ENCODE peak calls at places on chromosome 18, in seven cellular contexts. H, B, N, S, Q, K and I are unnamed samples.

GRCh38 chr18:41642756-41643155 is 312.3 kb upstream of the PIK3C3 start:
- DNase-seq in H (no peak), B (no peak), N (peak), S (no peak), Q (no peak), K (no peak), I (no peak)

GRCh38 chr18:33833847-33834246 is 255.8 kb downstream of the ASXL3 start:
- DNase-seq in H (no peak), B (no peak), N (no peak), S (no peak), Q (no peak), K (no peak), I (peak)

GRCh38 chr18:57352271-57352701 is at the start of gene ST8SIA3:
- DNase-seq in H (peak), B (no peak), N (no peak), S (no peak), Q (peak), K (no peak), I (no peak)

GRCh38 chr18:8780227-8780626 is 74.9 kb downstream of the MTCL1 start:
- DNase-seq in H (no peak), B (no peak), N (no peak), S (no peak), Q (no peak), K (no peak), I (no peak)

GRCh38 chr18:6850396-6850795 is 120.9 kb downstream of the ARHGAP28 start:
- DNase-seq in H (no peak), B (no peak), N (no peak), S (no peak), Q (no peak), K (no peak), I (no peak)

GRCh38 chr18:32439802-32440201 is 30.9 kb downstream of the GAREM1 start:
- DNase-seq in H (no peak), B (no peak), N (no peak), S (no peak), Q (peak), K (no peak), I (no peak)

GRCh38 chr18:8424481-8424880 is 184.8 kb upstream of the RAB12 start:
- DNase-seq in H (no peak), B (no peak), N (peak), S (peak), Q (no peak), K (no peak), I (no peak)

GRCh38 chr18:7537145-7537544 is 30.0 kb upstream of the PTPRM start:
- DNase-seq in H (no peak), B (no peak), N (no peak), S (no peak), Q (no peak), K (no peak), I (no peak)

GRCh38 chr18:45110577-45111506 is 430.2 kb downstream of the SETBP1 start:
- DNase-seq in H (no peak), B (no peak), N (peak), S (no peak), Q (no peak), K (no peak), I (no peak)

DNA sequence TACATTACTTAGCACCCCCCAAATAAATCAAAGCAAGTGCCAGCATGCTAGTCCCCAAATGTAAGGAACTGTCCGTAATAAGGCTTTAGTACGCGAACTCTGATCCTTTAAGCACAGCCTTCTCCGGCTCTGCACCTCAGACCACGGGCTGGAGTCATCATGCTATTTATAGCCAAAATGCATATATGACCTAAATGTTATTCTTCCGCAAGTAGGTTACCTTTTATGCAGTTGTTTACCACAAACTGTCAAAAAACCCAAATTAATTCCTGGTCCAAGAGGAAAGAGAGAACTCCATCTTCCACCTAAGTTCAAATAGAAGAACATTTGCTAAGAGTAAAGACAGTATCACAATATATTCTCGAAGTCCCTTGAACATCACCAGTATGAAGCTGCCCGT is 42.7 kb downstream of the ZNF516 start:
- DNase-seq in H (peak), B (no peak), N (peak), S (peak), Q (no peak), K (no peak), I (no peak)
- H3K4me3 ChIP-seq in H (peak), B (no peak), N (no peak), S (no peak), Q (peak), K (no peak), I (no peak)

GRCh38 chr18:76923485-76924085 is 101.2 kb downstream of the ZNF236 start:
- DNase-seq in H (peak), B (no peak), N (peak), S (peak), Q (peak), K (no peak), I (peak)
- TF ChIP-seq CTCF in H (peak), B (peak), N (peak), S (peak), Q (peak), K (peak), I (peak)

GRCh38 chr18:48922203-48922800 is 28.5 kb downstream of the SMAD7 start:
- DNase-seq in H (no peak), B (no peak), N (no peak), S (no peak), Q (peak), K (no peak), I (no peak)

GRCh38 chr18:48921305-48922202 is 29.2 kb downstream of the SMAD7 start:
- DNase-seq in H (no peak), B (no peak), N (no peak), S (no peak), Q (peak), K (no peak), I (no peak)

GRCh38 chr18:48924621-48925601 is 25.9 kb downstream of the SMAD7 start:
- DNase-seq in H (no peak), B (no peak), N (no peak), S (no peak), Q (peak), K (no peak), I (no peak)

GRCh38 chr18:48922801-48923730 is 27.7 kb downstream of the SMAD7 start:
- DNase-seq in H (no peak), B (peak), N (peak), S (peak), Q (peak), K (no peak), I (peak)

DNA sequence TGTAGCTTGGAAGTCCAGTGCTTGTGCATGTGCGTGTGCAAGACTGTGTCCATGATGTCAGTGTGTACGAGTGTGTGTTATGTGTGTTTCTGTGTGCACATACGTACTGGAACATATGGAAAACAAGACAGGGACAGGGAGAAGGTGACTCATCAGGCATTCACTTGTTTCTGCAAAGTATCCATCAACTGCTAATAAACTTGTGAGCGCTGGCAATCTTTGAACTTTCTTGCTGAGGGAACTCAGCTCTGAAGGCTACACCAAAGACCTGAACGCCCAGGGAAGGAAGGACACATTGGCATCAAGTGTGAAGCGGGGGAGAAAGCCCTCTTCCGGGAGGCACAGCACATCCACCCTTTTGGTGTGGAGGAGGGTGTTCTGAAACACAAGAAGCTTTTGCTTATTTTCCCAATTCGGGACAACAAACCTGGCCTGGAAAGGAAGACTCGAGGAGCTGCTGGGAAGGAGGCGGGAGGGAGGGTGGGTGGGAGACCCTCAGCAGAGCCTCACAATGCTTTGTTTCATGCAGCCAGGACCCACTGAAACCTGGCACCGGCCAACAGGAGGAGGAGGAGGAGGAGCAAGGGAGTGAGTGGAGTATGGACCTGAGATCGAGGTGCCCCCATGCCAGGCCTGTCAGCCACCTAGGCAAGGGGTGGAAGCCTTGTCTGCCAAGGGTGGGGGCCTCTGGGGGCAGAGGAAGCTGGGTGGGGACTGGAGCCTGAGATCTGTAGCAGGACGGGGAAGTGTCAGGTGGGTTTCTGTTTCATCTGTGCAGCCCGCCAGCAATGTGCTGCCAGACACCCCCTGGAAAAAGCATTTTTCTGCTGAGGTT is 26.8 kb downstream of the SMAD7 start:
- DNase-seq in H (no peak), B (no peak), N (peak), S (peak), Q (no peak), K (no peak), I (peak)
- H3K4me3 ChIP-seq in H (no peak), B (no peak), N (no peak), S (no peak), Q (no peak), K (no peak), I (no peak)

GRCh38 chr18:12699747-12700146 is 2.8 kb downstream of the CEP76 start:
- DNase-seq in H (no peak), B (no peak), N (no peak), S (no peak), Q (no peak), K (no peak), I (no peak)

GRCh38 chr18:12702221-12703095 is at the start of the genes CEP76 and PSMG2:
- DNase-seq in H (peak), B (peak), N (peak), S (peak), Q (peak), K (peak), I (peak)

GRCh38 chr18:12703714-12704113 is 872 bp downstream of the PSMG2 start:
- DNase-seq in H (no peak), B (no peak), N (peak), S (peak), Q (peak), K (no peak), I (peak)

GRCh38 chr18:12701161-12701560 is 1.4 kb downstream of the CEP76 start:
- DNase-seq in H (no peak), B (no peak), N (no peak), S (no peak), Q (no peak), K (no peak), I (no peak)

GRCh38 chr18:12703096-12703567 is 290 bp downstream of the PSMG2 start:
- DNase-seq in H (no peak), B (no peak), N (no peak), S (no peak), Q (no peak), K (no peak), I (no peak)
- TF ChIP-seq CTCF in H (no peak), B (no peak), N (no peak), S (no peak), Q (no peak), K (no peak), I (no peak)

GRCh38 chr18:9925795-9926194 is 12.0 kb downstream of the VAPA start:
- DNase-seq in H (no peak), B (no peak), N (no peak), S (no peak), Q (no peak), K (no peak), I (no peak)
- H3K4me3 ChIP-seq in H (no peak), B (no peak), N (no peak), S (no peak), Q (no peak), K (no peak), I (no peak)

GRCh38 chr18:3889803-3890202 is 439.8 kb downstream of the TGIF1 start:
- DNase-seq in H (no peak), B (peak), N (peak), S (peak), Q (no peak), K (no peak), I (no peak)

GRCh38 chr18:3879836-3880120 is 429.8 kb downstream of the TGIF1 start:
- DNase-seq in H (no peak), B (no peak), N (no peak), S (no peak), Q (no peak), K (no peak), I (no peak)

GRCh38 chr18:3889121-3889520 is 439.1 kb downstream of the TGIF1 start:
- DNase-seq in H (no peak), B (no peak), N (no peak), S (no peak), Q (no peak), K (no peak), I (no peak)

GRCh38 chr18:3886575-3887322 is 436.8 kb downstream of the TGIF1 start:
- DNase-seq in H (peak), B (no peak), N (no peak), S (no peak), Q (peak), K (no peak), I (no peak)

DNA sequence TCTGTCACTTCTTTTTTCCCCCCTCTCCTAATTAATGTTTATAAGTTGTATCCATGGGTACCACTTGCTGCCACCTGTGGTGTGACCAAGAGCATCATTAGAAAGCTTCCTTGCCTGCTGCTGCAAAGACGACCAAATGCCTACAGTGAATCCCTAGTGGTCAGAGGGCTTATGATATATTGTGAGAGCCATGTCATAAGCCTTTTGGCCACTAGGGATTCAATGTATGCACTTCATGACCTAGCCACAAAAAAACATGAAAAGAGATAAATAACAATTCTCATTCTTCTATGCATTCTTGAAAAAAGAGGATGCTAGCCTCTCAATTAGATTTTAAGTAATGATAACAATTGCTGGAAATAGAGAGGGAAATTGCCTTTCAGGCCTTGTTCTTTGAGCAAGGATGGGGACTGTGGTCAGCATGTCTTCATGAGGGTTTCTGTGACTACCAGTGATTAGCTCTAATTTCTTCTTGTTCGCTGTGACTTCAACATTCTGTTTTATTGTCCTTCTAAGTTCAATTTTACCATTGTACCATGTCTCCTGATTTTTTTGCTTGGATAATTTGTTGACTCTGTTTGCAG is 435.3 kb downstream of the TGIF1 start:
- DNase-seq in H (no peak), B (no peak), N (no peak), S (no peak), Q (peak), K (no peak), I (peak)
- TF ChIP-seq CTCF in H (peak), B (peak), N (no peak), S (peak), Q (peak), K (peak), I (peak)

GRCh38 chr18:10010611-10011015 is 96.8 kb downstream of the VAPA start:
- DNase-seq in H (no peak), B (peak), N (peak), S (peak), Q (no peak), K (no peak), I (no peak)
- H3K4me3 ChIP-seq in H (no peak), B (no peak), N (no peak), S (no peak), Q (no peak), K (no peak), I (no peak)

DNA sequence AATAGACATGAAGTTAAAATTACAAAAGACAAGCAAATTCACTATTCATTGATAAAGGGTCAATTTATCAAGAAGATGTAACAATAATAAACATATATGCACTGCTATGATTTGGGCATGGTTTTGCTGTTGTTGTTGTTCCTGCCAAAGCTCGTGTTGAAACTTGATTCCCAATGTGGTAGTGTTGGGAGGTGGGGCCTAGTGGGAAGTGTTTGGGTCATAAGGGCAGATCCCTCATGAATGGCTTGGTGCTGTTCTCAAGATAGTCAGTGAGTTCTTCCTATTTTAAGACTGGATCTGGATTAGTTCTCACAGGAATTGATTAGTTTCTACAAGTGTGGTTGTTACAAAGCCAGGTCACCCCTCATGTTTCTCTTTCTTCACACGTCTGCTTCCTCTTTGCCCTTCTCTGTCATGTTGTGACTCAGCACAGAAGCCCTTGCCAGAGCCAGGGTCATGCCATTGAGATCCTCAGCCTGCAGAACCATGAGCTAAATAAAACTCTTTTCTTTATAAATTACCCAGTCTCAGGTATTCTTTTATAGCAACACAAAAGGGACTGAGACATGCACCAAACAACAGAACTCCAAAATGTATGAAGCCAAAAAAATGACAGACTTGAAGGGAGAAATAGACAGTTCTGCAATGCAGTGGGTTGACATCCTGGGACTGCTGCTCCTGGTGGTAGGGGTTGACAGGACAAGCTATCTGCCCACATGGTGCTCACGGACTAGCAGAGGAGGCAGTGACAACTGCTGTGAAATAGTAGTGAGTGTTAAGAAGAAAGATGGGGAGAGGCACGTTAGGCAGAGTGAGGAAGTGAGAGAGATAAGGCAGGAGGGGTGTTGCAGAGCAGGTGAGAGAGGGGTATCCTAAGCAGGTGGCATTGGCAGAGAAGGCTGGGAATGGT is 18.6 kb upstream of the SKA1 start:
- DNase-seq in H (peak), B (no peak), N (no peak), S (peak), Q (no peak), K (peak), I (peak)
- TF ChIP-seq CTCF in H (peak), B (peak), N (no peak), S (peak), Q (no peak), K (peak), I (peak)